ENCODE peak calls at places on chromosomes 12 and 14, in six cellular contexts. L is psoas muscle, Y is NCI-H1694, N is fibroblast of mammary gland, T is non-pigmented ciliary epithelial cell, S is NCI-H1105 treated with DMSO at 0.1 percent for 48 hours. I is an unnamed sample.

GRCh38 chr14:100850841-100851585 is 25.1 kb downstream of the MEG3 start:
- DNase-seq in L (peak), Y (peak), N (no peak), S (peak), T (no peak), I (no peak)

GRCh38 chr12:94617101-94617500 is 33.3 kb downstream of the TMCC3 start:
- DNase-seq in L (no peak), T (no peak), S (no peak), Y (no peak), N (no peak), I (no peak)

GRCh38 chr14:35355981-35356839 is 48.3 kb downstream of the NFKBIA start:
- DNase-seq in L (no peak), Y (no peak), S (no peak), N (no peak), T (peak), I (no peak)

GRCh38 chr14:64879635-64880381 is at the start of gene SPTB:
- DNase-seq in N (no peak), T (no peak), L (peak), S (peak), Y (peak), I (no peak)

GRCh38 chr12:101792046-101792931 is 38.5 kb downstream of the GNPTAB start:
- DNase-seq in N (peak), S (no peak), Y (no peak), L (no peak), T (no peak), I (no peak)

GRCh38 chr12:122749569-122750332 is 2.9 kb upstream of the DENR start:
- DNase-seq in T (no peak), S (no peak), Y (no peak), N (peak), L (no peak), I (no peak)

GRCh38 chr12:30968211-30968610 is 41.7 kb downstream of the TSPAN11 start:
- DNase-seq in N (no peak), T (no peak), L (peak), Y (no peak), S (no peak), I (no peak)

GRCh38 chr12:81468206-81468605 is 290.9 kb downstream of the PPFIA2 start:
- DNase-seq in L (no peak), N (peak), Y (peak), T (no peak), S (peak), I (peak)

GRCh38 chr12:94305293-94305957 is 154.2 kb downstream of the CEP83 start:
- DNase-seq in L (no peak), Y (no peak), S (peak), T (peak), N (peak), I (peak)

GRCh38 chr12:131371580-131372475 is 339.1 kb upstream of the SFSWAP start:
- DNase-seq in T (no peak), Y (peak), S (no peak), L (no peak), N (no peak), I (no peak)

GRCh38 chr12:128974881-128975280 is 121.6 kb downstream of the GLT1D1 start:
- DNase-seq in L (no peak), Y (no peak), T (no peak), N (no peak), S (peak), I (no peak)

GRCh38 chr12:21627924-21628323 is 23.3 kb upstream of the GYS2 start:
- DNase-seq in Y (no peak), N (no peak), L (no peak), S (no peak), T (no peak), I (no peak)

GRCh38 chr14:95463173-95463901 is 53.1 kb downstream of the SYNE3 start:
- DNase-seq in L (peak), Y (peak), N (no peak), T (no peak), S (peak), I (no peak)

GRCh38 chr12:65631621-65632111 is 192.6 kb upstream of the HMGA2 start:
- DNase-seq in T (peak), N (peak), S (no peak), Y (no peak), L (no peak), I (peak)

GRCh38 chr12:39872425-39872824 is 233.5 kb downstream of the SLC2A13 start:
- DNase-seq in T (no peak), L (no peak), S (no peak), N (peak), Y (no peak), I (no peak)

GRCh38 chr12:90280564-90281058 is 572.0 kb upstream of the ATP2B1 start:
- DNase-seq in S (no peak), L (no peak), Y (no peak), N (peak), T (no peak), I (no peak)

I was measured in fibroblast of gingiva.